ENCODE peak calls at places on chromosomes 7 and 10, in ten cellular contexts. K, C, M, F, Y, R, T, Z, E and X are unnamed samples.

GRCh38 chr10:70761031-70761601 is 24.1 kb downstream of the TBATA start:
- DNase-seq in Z (no peak), E (no peak), Y (no peak), F (no peak), K (no peak), T (peak), R (peak), M (no peak), C (no peak), X (no peak)

GRCh38 chr10:26437637-26438461 is at the start of gene APBB1IP:
- DNase-seq in M (no peak), F (no peak), K (peak), C (peak), R (no peak), Z (peak), Y (peak), E (peak), T (no peak), X (peak)

GRCh38 chr10:17836917-17837316 is 27.8 kb downstream of the MRC1 start:
- DNase-seq in K (peak), Z (no peak), R (peak), M (peak), C (no peak), T (peak), E (no peak), Y (no peak), F (peak), X (no peak)

GRCh38 chr7:156113733-156114132 is 301.5 kb upstream of the SHH start:
- DNase-seq in T (no peak), E (no peak), M (no peak), K (no peak), C (no peak), Y (no peak), Z (no peak), F (no peak), R (no peak), X (no peak)

GRCh38 chr7:122913608-122914007 is 27.3 kb upstream of the CADPS2 start:
- DNase-seq in Z (no peak), F (no peak), T (no peak), K (no peak), C (no peak), E (no peak), Y (no peak), M (no peak), R (no peak), X (no peak)

GRCh38 chr7:81004098-81004497 is 85.2 kb upstream of the SEMA3C start:
- DNase-seq in E (no peak), F (no peak), T (peak), R (no peak), C (no peak), M (no peak), Y (no peak), K (no peak), Z (no peak), X (no peak)

GRCh38 chr7:121563177-121563576 is 167.1 kb upstream of the FAM3C start:
- DNase-seq in R (peak), T (no peak), K (no peak), C (no peak), F (no peak), E (no peak), Y (no peak), M (no peak), Z (no peak), X (no peak)

GRCh38 chr10:44860811-44861751 is 50.1 kb upstream of the TMEM72 start:
- DNase-seq in K (no peak), Y (peak), M (no peak), T (peak), C (no peak), Z (no peak), R (peak), F (peak), E (no peak), X (no peak)

GRCh38 chr7:1537631-1538412 is 7.3 kb downstream of the MAFK start:
- DNase-seq in C (peak), Z (no peak), M (no peak), T (peak), K (peak), Y (peak), R (peak), E (no peak), F (peak), X (no peak)

GRCh38 chr7:139490130-139490529 is 6.7 kb upstream of the KLRG2 start:
- DNase-seq in E (no peak), F (no peak), R (no peak), T (no peak), K (no peak), M (peak), Z (no peak), Y (no peak), C (no peak), X (no peak)

GRCh38 chr7:2760098-2760889 is 72.3 kb downstream of the AMZ1 start:
- DNase-seq in M (peak), E (no peak), T (peak), Y (no peak), Z (no peak), C (peak), F (no peak), R (peak), K (peak), X (peak)

GRCh38 chr7:33395340-33395739 is 266.0 kb downstream of the BBS9 start:
- DNase-seq in E (no peak), R (no peak), M (peak), F (no peak), T (no peak), Z (no peak), Y (no peak), K (no peak), C (no peak), X (no peak)

GRCh38 chr7:55107946-55108345 is 89.1 kb downstream of the EGFR start:
- DNase-seq in C (no peak), T (no peak), Y (no peak), R (no peak), F (no peak), Z (no peak), K (no peak), M (no peak), E (no peak), X (no peak)

GRCh38 chr10:29828978-29829377 is 194.2 kb upstream of the SVIL start:
- DNase-seq in Y (no peak), T (no peak), K (no peak), E (no peak), R (no peak), Z (no peak), C (no peak), F (peak), M (no peak), X (no peak)

GRCh38 chr7:120843121-120843520 is 14.8 kb downstream of the TSPAN12 start:
- DNase-seq in M (no peak), T (no peak), F (peak), Y (no peak), E (no peak), C (no peak), R (no peak), Z (no peak), K (no peak), X (no peak)

GRCh38 chr7:2471022-2471329 is 5.2 kb downstream of the GRIFIN start:
- DNase-seq in T (peak), Y (no peak), Z (no peak), K (no peak), F (no peak), C (no peak), M (peak), E (no peak), R (no peak), X (no peak)

GRCh38 chr7:8143151-8143874 is 118.7 kb downstream of the ICA1 start:
- DNase-seq in E (peak), Y (no peak), T (no peak), K (no peak), C (no peak), R (no peak), Z (no peak), M (no peak), F (no peak), X (no peak)

GRCh38 chr7:145324081-145324480 is 488.2 kb upstream of the TPK1 start:
- DNase-seq in M (no peak), R (no peak), Z (no peak), F (no peak), T (no peak), C (no peak), K (no peak), E (no peak), Y (no peak), X (no peak)

GRCh38 chr10:130642926-130643325 is 506.7 kb downstream of the GLRX3 start:
- DNase-seq in F (no peak), M (no peak), R (no peak), T (no peak), E (no peak), Z (no peak), C (no peak), K (no peak), Y (no peak), X (no peak)

GRCh38 chr10:43679509-43679908 is 30.8 kb upstream of the ZNF32 start:
- DNase-seq in C (no peak), T (no peak), K (peak), E (no peak), F (no peak), R (no peak), Y (peak), Z (no peak), M (no peak), X (peak)

GRCh38 chr7:114418117-114418516 is 3.5 kb downstream of the FOXP2 start:
- DNase-seq in T (no peak), Z (no peak), K (no peak), M (peak), F (no peak), R (no peak), C (no peak), Y (no peak), E (no peak), X (no peak)

GRCh38 chr7:151319189-151319588 is 22.4 kb upstream of the NUB1 start:
- DNase-seq in T (no peak), F (no peak), K (no peak), Z (no peak), C (no peak), Y (no peak), M (no peak), R (no peak), E (no peak), X (no peak)

GRCh38 chr7:134016223-134016941 is 110.8 kb upstream of the LRGUK start:
- DNase-seq in M (peak), Y (no peak), E (no peak), R (peak), Z (no peak), C (peak), K (peak), T (peak), F (no peak), X (peak)

GRCh38 chr7:157831901-157832810 is 495.4 kb downstream of the DNAJB6 start:
- DNase-seq in C (no peak), F (no peak), M (no peak), Y (no peak), Z (no peak), K (no peak), R (no peak), E (no peak), T (no peak), X (peak)

GRCh38 chr10:75611972-75612331 is 180.5 kb downstream of the LRMDA start:
- DNase-seq in Z (no peak), T (no peak), K (no peak), Y (no peak), E (no peak), M (no peak), F (no peak), C (no peak), R (no peak), X (no peak)

GRCh38 chr10:7529638-7530037 is 118.8 kb upstream of the SFMBT2 start:
- DNase-seq in C (peak), Z (no peak), R (peak), Y (no peak), M (no peak), E (no peak), K (no peak), F (no peak), T (no peak), X (peak)

GRCh38 chr7:90430614-90431445 is 27.6 kb downstream of the CLDN12 start:
- DNase-seq in Z (no peak), M (no peak), E (no peak), C (no peak), R (no peak), K (no peak), F (no peak), Y (no peak), T (no peak), X (no peak)

GRCh38 chr10:72387187-72387586 is 32.5 kb upstream of the DNAJB12 start:
- DNase-seq in Z (no peak), E (no peak), K (no peak), T (no peak), F (no peak), C (no peak), M (no peak), R (no peak), Y (no peak), X (no peak)

GRCh38 chr7:133945497-133945896 is 181.6 kb upstream of the LRGUK start:
- DNase-seq in Z (no peak), E (no peak), C (no peak), M (no peak), F (no peak), T (peak), K (no peak), R (no peak), Y (no peak), X (no peak)

GRCh38 chr10:24851595-24851994 is 100.8 kb downstream of the PRTFDC1 start:
- DNase-seq in Z (no peak), F (no peak), T (peak), C (no peak), K (no peak), M (peak), Y (no peak), R (no peak), E (no peak), X (peak)

GRCh38 chr10:99659868-99660366 is 608 bp downstream of the ENTPD7 start:
- DNase-seq in M (no peak), Z (no peak), Y (no peak), T (no peak), C (no peak), F (no peak), R (no peak), E (no peak), K (no peak), X (no peak)

GRCh38 chr7:151518781-151519044 is 982 bp downstream of the RHEB start:
- DNase-seq in Z (no peak), Y (no peak), M (no peak), F (no peak), T (no peak), K (no peak), E (no peak), R (no peak), C (no peak), X (no peak)

GRCh38 chr7:26930201-26930600 is 65.8 kb upstream of the SKAP2 start:
- DNase-seq in Y (no peak), E (no peak), T (no peak), K (no peak), F (no peak), C (no peak), Z (no peak), M (no peak), R (no peak), X (no peak)

GRCh38 chr7:93147358-93147757 is 827 bp downstream of the SAMD9L start:
- DNase-seq in R (peak), K (peak), Z (peak), C (no peak), M (no peak), F (no peak), Y (peak), T (peak), E (no peak), X (peak)

GRCh38 chr10:96910488-96911395 is 78.6 kb downstream of the LCOR start:
- DNase-seq in F (peak), E (no peak), Y (no peak), Z (no peak), M (peak), K (peak), C (no peak), R (peak), T (peak), X (peak)

GRCh38 chr10:83606275-83606674 is 533.0 kb upstream of the GHITM start:
- DNase-seq in E (no peak), M (no peak), R (no peak), K (no peak), C (no peak), F (peak), T (no peak), Y (no peak), Z (no peak), X (no peak)

GRCh38 chr7:50588937-50589336 is 23.7 kb upstream of the DDC start:
- DNase-seq in Z (no peak), T (no peak), E (no peak), R (peak), K (no peak), F (no peak), Y (no peak), C (no peak), M (no peak), X (no peak)

GRCh38 chr7:2819161-2819953 is 24.8 kb downstream of the GNA12 start:
- DNase-seq in E (no peak), K (no peak), R (no peak), Z (no peak), T (no peak), M (no peak), Y (no peak), C (no peak), F (no peak), X (no peak)